ENCODE peak calls at places on chromosomes 3 and 15, in five cellular contexts. One of them, this sample, is unnamed. For H3K9me3 and H3K4me1, the result is how much of the 10 kb centered on the place peaks cover.

GRCh38 chr3:152909180-152909883 is 74.4 kb downstream of the P2RY1 start:
- ATAC-seq in aorta: peak
- ATAC-seq in mucosa of descending colon: no peak
- ATAC-seq in RWPE2: no peak
- ATAC-seq in GM12878: no peak
- ATAC-seq in this sample: no peak

GRCh38 chr15:77430213-77430612 is 9.5 kb downstream of the HMG20A start:
- ATAC-seq in aorta: no peak
- ATAC-seq in mucosa of descending colon: no peak
- ATAC-seq in RWPE2: no peak
- ATAC-seq in GM12878: peak
- ATAC-seq in this sample: no peak

GRCh38 chr3:127836004-127836882 is 13.9 kb upstream of the MGLL start:
- ATAC-seq in aorta: no peak
- ATAC-seq in mucosa of descending colon: peak
- ATAC-seq in RWPE2: no peak
- ATAC-seq in GM12878: peak
- ATAC-seq in this sample: peak

GRCh38 chr15:58574612-58575011 is 142.8 kb downstream of the LIPC start:
- ATAC-seq in aorta: no peak
- ATAC-seq in mucosa of descending colon: peak
- ATAC-seq in RWPE2: no peak
- ATAC-seq in GM12878: peak
- ATAC-seq in this sample: no peak

GRCh38 chr3:132285620-132285945 is 31.6 kb upstream of the ACP3 start:
- ATAC-seq in aorta: no peak
- ATAC-seq in mucosa of descending colon: no peak
- ATAC-seq in RWPE2: no peak
- ATAC-seq in GM12878: no peak
- ATAC-seq in this sample: no peak

GRCh38 chr15:78056714-78057269 is 20.7 kb downstream of the TBC1D2B start:
- ATAC-seq in aorta: peak
- ATAC-seq in mucosa of descending colon: peak
- ATAC-seq in RWPE2: peak
- ATAC-seq in GM12878: peak
- ATAC-seq in this sample: peak

GRCh38 chr3:136546718-136547117 is 205.5 kb downstream of the STAG1 start:
- ATAC-seq in aorta: no peak
- ATAC-seq in mucosa of descending colon: no peak
- ATAC-seq in RWPE2: no peak
- ATAC-seq in GM12878: peak
- ATAC-seq in this sample: no peak

GRCh38 chr15:59104912-59105732 is at the start of gene CCNB2:
- ATAC-seq in aorta: peak
- ATAC-seq in mucosa of descending colon: peak
- ATAC-seq in RWPE2: peak
- ATAC-seq in GM12878: peak
- ATAC-seq in this sample: peak

GRCh38 chr15:52180196-52180835 is 10.9 kb downstream of the GNB5 start:
- ATAC-seq in aorta: peak
- ATAC-seq in mucosa of descending colon: peak
- ATAC-seq in RWPE2: peak
- ATAC-seq in GM12878: peak
- ATAC-seq in this sample: peak

GRCh38 chr15:93241696-93242585 is 152.9 kb upstream of the RGMA start:
- ATAC-seq in aorta: no peak
- ATAC-seq in mucosa of descending colon: no peak
- ATAC-seq in RWPE2: no peak
- ATAC-seq in GM12878: no peak
- ATAC-seq in this sample: no peak

GRCh38 chr3:115022835-115023398 is 124.2 kb downstream of the ZBTB20 start:
- ATAC-seq in aorta: no peak
- ATAC-seq in mucosa of descending colon: no peak
- ATAC-seq in RWPE2: peak
- ATAC-seq in GM12878: no peak
- ATAC-seq in this sample: no peak

GRCh38 chr15:97652700-97653167 is 307.8 kb upstream of the ARRDC4 start:
- ATAC-seq in aorta: no peak
- ATAC-seq in mucosa of descending colon: peak
- ATAC-seq in RWPE2: peak
- ATAC-seq in GM12878: no peak
- ATAC-seq in this sample: no peak

GRCh38 chr3:47296562-47297302 is 14.0 kb downstream of the KLHL18 start:
- ATAC-seq in aorta: no peak
- ATAC-seq in mucosa of descending colon: no peak
- ATAC-seq in RWPE2: no peak
- ATAC-seq in GM12878: peak
- ATAC-seq in this sample: no peak

GRCh38 chr15:92355307-92355706 is 38.4 kb upstream of the ST8SIA2 start:
- ATAC-seq in aorta: no peak
- ATAC-seq in mucosa of descending colon: no peak
- ATAC-seq in RWPE2: no peak
- ATAC-seq in GM12878: no peak
- ATAC-seq in this sample: no peak

GRCh38 chr15:69609176-69609575 is 156.6 kb downstream of the RPLP1 start:
- ATAC-seq in aorta: no peak
- ATAC-seq in mucosa of descending colon: no peak
- ATAC-seq in RWPE2: peak
- ATAC-seq in GM12878: no peak
- ATAC-seq in this sample: no peak

GRCh38 chr15:50166216-50166615 is 15.8 kb upstream of the SLC27A2 start:
- ATAC-seq in aorta: no peak
- ATAC-seq in mucosa of descending colon: no peak
- ATAC-seq in RWPE2: peak
- ATAC-seq in GM12878: no peak
- ATAC-seq in this sample: no peak

GRCh38 chr3:8722808-8723207 is 10.8 kb upstream of the CAV3 start:
- ATAC-seq in aorta: no peak
- ATAC-seq in mucosa of descending colon: no peak
- ATAC-seq in RWPE2: no peak
- ATAC-seq in GM12878: no peak
- ATAC-seq in this sample: no peak

GRCh38 chr3:179105881-179106280 is 34.3 kb upstream of the ZMAT3 start:
- ATAC-seq in aorta: no peak
- ATAC-seq in mucosa of descending colon: no peak
- ATAC-seq in RWPE2: no peak
- ATAC-seq in GM12878: peak
- ATAC-seq in this sample: no peak

GRCh38 chr3:26647078-26647477 is 24.5 kb downstream of the LRRC3B start:
- ATAC-seq in aorta: no peak
- ATAC-seq in mucosa of descending colon: no peak
- ATAC-seq in RWPE2: no peak
- ATAC-seq in GM12878: no peak
- ATAC-seq in this sample: no peak

GRCh38 chr15:58115692-58116091 is 22.5 kb upstream of the AQP9 start:
- ATAC-seq in aorta: no peak
- ATAC-seq in mucosa of descending colon: no peak
- ATAC-seq in RWPE2: peak
- ATAC-seq in GM12878: no peak
- ATAC-seq in this sample: no peak

GRCh38 chr3:20173844-20174410 is 12.1 kb downstream of the SGO1 start:
- ATAC-seq in aorta: no peak
- ATAC-seq in mucosa of descending colon: peak
- ATAC-seq in RWPE2: no peak
- ATAC-seq in GM12878: no peak
- ATAC-seq in this sample: no peak

GRCh38 chr3:188641076-188641475 is 487.1 kb downstream of the LPP start:
- ATAC-seq in aorta: no peak
- ATAC-seq in mucosa of descending colon: no peak
- ATAC-seq in RWPE2: no peak
- ATAC-seq in GM12878: no peak
- ATAC-seq in this sample: no peak

GRCh38 chr3:192943384-192943783 is 25.7 kb upstream of the MB21D2 start:
- ATAC-seq in aorta: peak
- ATAC-seq in mucosa of descending colon: no peak
- ATAC-seq in RWPE2: no peak
- ATAC-seq in GM12878: no peak
- ATAC-seq in this sample: peak

GRCh38 chr3:160124224-160124623 is 101.0 kb upstream of the C3orf80 start:
- ATAC-seq in aorta: no peak
- ATAC-seq in mucosa of descending colon: no peak
- ATAC-seq in RWPE2: no peak
- ATAC-seq in GM12878: no peak
- ATAC-seq in this sample: no peak

GRCh38 chr15:81394609-81395008 is 20.6 kb upstream of the TMC3 start:
- ATAC-seq in aorta: no peak
- ATAC-seq in mucosa of descending colon: peak
- ATAC-seq in RWPE2: peak
- ATAC-seq in GM12878: no peak
- ATAC-seq in this sample: no peak

GRCh38 chr3:158167737-158168469 is 58.0 kb downstream of the RSRC1 start:
- ATAC-seq in aorta: no peak
- ATAC-seq in mucosa of descending colon: peak
- ATAC-seq in RWPE2: peak
- ATAC-seq in GM12878: peak
- ATAC-seq in this sample: no peak

GRCh38 chr15:50262533-50262932 is 3.0 kb downstream of the HDC start:
- ATAC-seq in aorta: no peak
- ATAC-seq in mucosa of descending colon: peak
- ATAC-seq in RWPE2: no peak
- ATAC-seq in GM12878: peak
- ATAC-seq in this sample: no peak

GRCh38 chr3:66136597-66136996 is 84.2 kb upstream of the SLC25A26 start:
- ATAC-seq in aorta: no peak
- ATAC-seq in mucosa of descending colon: no peak
- ATAC-seq in RWPE2: no peak
- ATAC-seq in GM12878: no peak
- ATAC-seq in this sample: no peak

GRCh38 chr15:76904461-76905012 is 603 bp downstream of the SCAPER start:
- ATAC-seq in aorta: peak
- ATAC-seq in mucosa of descending colon: peak
- ATAC-seq in RWPE2: peak
- ATAC-seq in GM12878: peak
- ATAC-seq in this sample: peak

GRCh38 chr3:11211531-11212300 is 57.4 kb downstream of the HRH1 start:
- ATAC-seq in aorta: peak
- ATAC-seq in mucosa of descending colon: no peak
- ATAC-seq in RWPE2: peak
- ATAC-seq in GM12878: no peak
- ATAC-seq in this sample: peak

GRCh38 chr15:78149805-78150751 is 916 bp downstream of the IDH3A start:
- ATAC-seq in aorta: no peak
- ATAC-seq in mucosa of descending colon: peak
- ATAC-seq in RWPE2: peak
- ATAC-seq in GM12878: peak
- ATAC-seq in this sample: no peak

GRCh38 chr15:51771773-51772172 is 20.4 kb downstream of the TMOD2 start:
- ATAC-seq in aorta: no peak
- ATAC-seq in mucosa of descending colon: no peak
- ATAC-seq in RWPE2: no peak
- ATAC-seq in GM12878: no peak
- ATAC-seq in this sample: no peak

GRCh38 chr3:23880703-23881339 is 36.0 kb downstream of the NKIRAS1 start:
- ATAC-seq in aorta: no peak
- ATAC-seq in mucosa of descending colon: peak
- ATAC-seq in RWPE2: no peak
- ATAC-seq in GM12878: no peak
- ATAC-seq in this sample: no peak

GRCh38 chr3:127215714-127216414 is 22.9 kb downstream of the PRR23E start:
- ATAC-seq in aorta: no peak
- ATAC-seq in mucosa of descending colon: no peak
- ATAC-seq in RWPE2: no peak
- ATAC-seq in GM12878: peak
- ATAC-seq in this sample: no peak

GRCh38 chr3:104273046-104273649 is 1093.6 kb upstream of the ALCAM start:
- ATAC-seq in aorta: no peak
- ATAC-seq in mucosa of descending colon: no peak
- ATAC-seq in RWPE2: no peak
- ATAC-seq in GM12878: peak
- ATAC-seq in this sample: no peak
- H3K9me3 ChIP-seq in aorta: under half
- H3K9me3 ChIP-seq in mucosa of descending colon: under half
- H3K9me3 ChIP-seq in RWPE2: under half
- H3K9me3 ChIP-seq in GM12878: under half
- H3K9me3 ChIP-seq in this sample: under half

DNA sequence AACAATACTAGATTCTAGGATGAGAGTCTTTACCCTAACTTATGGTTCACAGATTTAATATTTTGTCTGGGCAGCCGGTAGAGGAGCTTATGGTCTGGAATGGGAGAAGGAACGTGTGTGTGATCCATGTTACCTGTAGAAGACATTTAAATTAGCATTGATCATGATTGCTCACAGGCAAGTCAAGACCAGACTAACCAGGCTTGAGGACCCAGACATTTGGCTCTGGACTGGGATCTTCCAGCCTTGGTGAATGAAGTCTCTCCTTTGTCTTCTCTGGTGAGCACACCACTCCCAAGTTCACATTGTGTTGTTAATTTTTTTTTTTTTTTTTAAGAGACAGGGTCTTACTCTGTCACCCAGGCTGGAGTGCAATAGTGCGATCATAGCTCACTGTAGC is 11.7 kb downstream of the ABHD2 start:
- ATAC-seq in aorta: no peak
- ATAC-seq in mucosa of descending colon: no peak
- ATAC-seq in RWPE2: no peak
- ATAC-seq in GM12878: no peak
- ATAC-seq in this sample: no peak
- H3K4me1 ChIP-seq in aorta: under half
- H3K4me1 ChIP-seq in mucosa of descending colon: under half
- H3K4me1 ChIP-seq in RWPE2: half or more
- H3K4me1 ChIP-seq in GM12878: under half
- H3K4me1 ChIP-seq in this sample: under half

GRCh38 chr3:988790-989189 is 104.0 kb upstream of the CNTN6 start:
- ATAC-seq in aorta: no peak
- ATAC-seq in mucosa of descending colon: no peak
- ATAC-seq in RWPE2: no peak
- ATAC-seq in GM12878: no peak
- ATAC-seq in this sample: no peak
- H3K9me3 ChIP-seq in aorta: under half
- H3K9me3 ChIP-seq in mucosa of descending colon: under half
- H3K9me3 ChIP-seq in RWPE2: under half
- H3K9me3 ChIP-seq in GM12878: under half
- H3K9me3 ChIP-seq in this sample: under half

GRCh38 chr15:85010472-85011209 is 29.0 kb downstream of the PDE8A start:
- ATAC-seq in aorta: peak
- ATAC-seq in mucosa of descending colon: peak
- ATAC-seq in RWPE2: peak
- ATAC-seq in GM12878: peak
- ATAC-seq in this sample: peak

GRCh38 chr15:85010114-85010471 is 28.4 kb downstream of the PDE8A start:
- ATAC-seq in aorta: no peak
- ATAC-seq in mucosa of descending colon: peak
- ATAC-seq in RWPE2: no peak
- ATAC-seq in GM12878: peak
- ATAC-seq in this sample: no peak

GRCh38 chr15:85009435-85009834 is 27.8 kb downstream of the PDE8A start:
- ATAC-seq in aorta: no peak
- ATAC-seq in mucosa of descending colon: no peak
- ATAC-seq in RWPE2: no peak
- ATAC-seq in GM12878: no peak
- ATAC-seq in this sample: no peak

GRCh38 chr15:85007741-85008140 is 26.1 kb downstream of the PDE8A start:
- ATAC-seq in aorta: no peak
- ATAC-seq in mucosa of descending colon: peak
- ATAC-seq in RWPE2: no peak
- ATAC-seq in GM12878: no peak
- ATAC-seq in this sample: no peak

GRCh38 chr15:85008474-85009260 is 27.0 kb downstream of the PDE8A start:
- ATAC-seq in aorta: no peak
- ATAC-seq in mucosa of descending colon: peak
- ATAC-seq in RWPE2: no peak
- ATAC-seq in GM12878: peak
- ATAC-seq in this sample: no peak
- H3K4me1 ChIP-seq in aorta: under half
- H3K4me1 ChIP-seq in mucosa of descending colon: half or more
- H3K4me1 ChIP-seq in RWPE2: under half
- H3K4me1 ChIP-seq in GM12878: under half
- H3K4me1 ChIP-seq in this sample: half or more

This sample was measured in gastroesophageal sphincter.